ENCODE peak calls at places on chromosome 7, in six cellular contexts. R is neural progenitor cell; P is fibroblast of pulmonary artery; A is PC-3; U is CD8-positive, alpha-beta T cell; H is astrocyte of the cerebellum. F is an unnamed sample.
A peak's percentile ranks its signal among the peaks of the same experiment; 100 is the strongest.

GRCh38 chr7:106345421-106346166 is 60.8 kb upstream of the NAMPT start:
- DNase-seq in R (no peak), P (peak; percentile 75), A (peak; percentile 53), U (no peak), H (no peak), F (no peak)

GRCh38 chr7:83799333-83799732 is 150.4 kb upstream of the SEMA3E start:
- DNase-seq in R (no peak), P (no peak), A (no peak), U (no peak), H (no peak), F (no peak)

GRCh38 chr7:111893190-111893589 is 313.0 kb downstream of the DOCK4 start:
- DNase-seq in R (no peak), P (no peak), A (no peak), U (no peak), H (no peak), F (no peak)

GRCh38 chr7:45181991-45182855 is 24.6 kb downstream of the RAMP3 start:
- DNase-seq in R (no peak), P (no peak), A (no peak), U (no peak), H (no peak), F (no peak)

GRCh38 chr7:27345164-27345887 is 102.7 kb downstream of the EVX1 start:
- DNase-seq in R (no peak), P (no peak), A (peak; percentile 38), U (no peak), H (no peak), F (no peak)

GRCh38 chr7:1720325-1720724 is 50.2 kb downstream of the ELFN1 start:
- DNase-seq in R (no peak), P (no peak), A (no peak), U (no peak), H (no peak), F (no peak)

GRCh38 chr7:116249969-116250553 is 39.7 kb downstream of the TES start:
- DNase-seq in R (peak; percentile 46), P (peak; percentile 74), A (peak; percentile 65), U (no peak), H (no peak), F (no peak)

GRCh38 chr7:2873686-2874551 is 29.8 kb upstream of the GNA12 start:
- DNase-seq in R (peak; percentile 30), P (peak; percentile 95), A (peak; percentile 94), U (no peak), H (peak; percentile 92), F (peak; percentile 59)

GRCh38 chr7:39433550-39433949 is 132.7 kb upstream of the YAE1 start:
- DNase-seq in R (no peak), P (no peak), A (no peak), U (no peak), H (no peak), F (no peak)

GRCh38 chr7:81604075-81604807 is 165.6 kb downstream of the HGF start:
- DNase-seq in R (no peak), P (peak; percentile 100), A (peak; percentile 89), U (no peak), H (no peak), F (no peak)

GRCh38 chr7:137652721-137653120 is 194.1 kb downstream of the DGKI start:
- DNase-seq in R (no peak), P (peak; percentile 24), A (peak; percentile 52), U (no peak), H (no peak), F (no peak)

GRCh38 chr7:113774182-113774807 is 144.5 kb downstream of the PPP1R3A start:
- DNase-seq in R (peak; percentile 39), P (peak; percentile 66), A (peak; percentile 42), U (no peak), H (peak; percentile 48), F (peak; percentile 9)

GRCh38 chr7:16816820-16817219 is 12.0 kb upstream of the AGR2 start:
- DNase-seq in R (no peak), P (no peak), A (no peak), U (no peak), H (no peak), F (no peak)

DNA sequence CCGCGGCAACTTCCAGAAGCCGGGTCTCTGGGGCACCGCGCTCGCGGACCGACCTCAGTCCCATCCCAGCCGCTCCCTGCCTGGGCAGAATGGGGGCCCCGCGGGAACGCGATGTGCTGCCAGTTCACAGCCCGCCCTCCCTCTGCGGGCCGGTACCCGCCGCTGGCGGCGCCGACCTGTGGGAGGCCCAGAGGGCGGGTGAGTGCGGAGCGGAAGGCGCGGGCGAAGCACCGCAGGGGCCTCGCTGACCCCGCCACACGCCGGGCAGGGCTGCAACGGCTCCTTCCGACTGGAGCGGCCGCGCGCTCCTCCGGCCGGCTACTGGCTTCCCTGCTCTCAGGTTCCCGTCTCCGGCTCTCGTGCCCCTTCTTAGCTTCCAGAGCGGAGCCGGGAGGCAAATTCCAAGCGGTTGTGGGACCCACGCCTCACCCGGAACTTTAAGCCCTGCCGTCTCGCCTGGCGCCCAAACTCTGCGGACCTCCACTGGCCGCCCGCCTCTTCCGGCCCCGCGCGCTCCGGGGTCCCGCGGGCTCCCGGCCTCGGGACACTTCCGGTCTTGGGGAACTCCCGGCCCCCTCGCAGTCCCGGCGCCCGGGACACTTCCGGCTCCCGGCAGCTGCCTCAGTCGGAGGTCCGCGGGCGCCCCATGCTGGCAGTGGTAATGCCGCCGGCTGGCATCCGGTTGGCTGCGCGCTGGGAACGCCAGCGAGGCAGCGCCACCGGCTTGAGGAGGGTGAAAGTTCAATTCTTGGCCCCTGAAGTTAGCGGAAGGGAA is at the start of gene CYREN:
- DNase-seq in R (peak; percentile 93), P (peak; percentile 94), A (peak; percentile 94), U (peak; percentile 91), H (peak; percentile 46), F (peak; percentile 46)
- TF ChIP-seq CTCF in R (peak; percentile 54), P (peak; percentile 43), A (peak; percentile 66), U (peak; percentile 71), H (peak; percentile 36), F (peak; percentile 91)

DNA sequence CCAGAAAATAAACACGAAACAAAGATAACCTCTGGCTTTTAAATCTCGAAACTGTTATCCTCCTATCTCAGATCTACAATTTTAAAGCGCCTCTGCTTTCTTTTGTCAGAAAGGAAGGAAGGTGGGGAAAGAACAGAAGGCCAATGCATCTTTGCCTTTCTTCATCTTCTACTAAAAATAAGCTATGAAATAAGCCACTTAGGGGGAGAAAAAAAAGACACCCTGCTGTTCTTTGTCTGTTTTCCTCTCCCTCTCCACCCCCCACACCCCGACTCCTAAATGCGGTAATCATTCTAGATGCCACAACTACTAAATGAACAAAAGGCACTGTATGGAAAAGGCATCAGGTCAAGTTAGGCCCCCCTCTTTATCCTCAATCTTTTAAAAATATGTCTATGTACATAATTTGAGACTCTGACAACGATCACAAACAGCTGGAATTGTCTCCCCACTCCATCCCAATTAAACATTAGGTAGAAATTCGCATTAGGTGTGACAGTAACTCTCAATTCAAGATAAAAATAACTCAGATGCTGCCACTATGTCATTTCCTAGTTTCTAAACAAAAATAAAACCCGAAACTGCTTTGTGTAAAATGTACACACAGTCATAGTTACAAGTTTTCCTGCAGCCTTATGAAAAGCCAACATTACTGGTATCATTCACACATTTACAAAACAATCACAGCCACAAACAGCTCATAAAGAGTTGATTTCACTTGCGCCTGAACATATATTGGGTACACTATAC is 2.4 kb downstream of the UBE2H start:
- DNase-seq in R (peak; percentile 73), P (no peak), A (no peak), U (no peak), H (no peak), F (no peak)
- H3K4me3 ChIP-seq in R (peak overlapping the region; percentile 98), P (peak overlapping the region; percentile 91), A (peak overlapping the region; percentile 95), U (peak overlapping the region; percentile 83), H (peak overlapping the region; percentile 93), F (peak overlapping the region; percentile 91)

DNA sequence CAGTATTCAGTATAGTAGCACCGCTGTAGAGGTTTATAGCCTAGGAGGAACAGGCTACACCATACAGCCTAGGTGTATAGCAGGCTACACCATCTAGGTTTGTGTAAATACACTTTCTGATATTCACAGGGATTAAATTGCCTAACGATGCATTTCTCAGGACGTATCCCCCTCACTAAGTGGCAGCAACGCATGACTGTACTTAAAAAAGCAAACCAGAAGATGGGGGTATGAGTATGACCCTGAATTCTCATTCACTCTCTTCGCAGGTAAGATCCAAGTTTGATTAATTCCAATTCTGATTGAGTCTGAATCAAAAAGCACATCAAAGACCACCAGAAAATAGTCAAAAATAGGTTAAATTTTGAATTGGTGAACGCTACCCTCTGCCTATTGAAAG is 972 bp downstream of the ORC5 start:
- DNase-seq in R (no peak), P (no peak), A (no peak), U (no peak), H (no peak), F (no peak)
- TF ChIP-seq CTCF in R (no peak), P (no peak), A (no peak), U (no peak), H (no peak), F (no peak)

DNA sequence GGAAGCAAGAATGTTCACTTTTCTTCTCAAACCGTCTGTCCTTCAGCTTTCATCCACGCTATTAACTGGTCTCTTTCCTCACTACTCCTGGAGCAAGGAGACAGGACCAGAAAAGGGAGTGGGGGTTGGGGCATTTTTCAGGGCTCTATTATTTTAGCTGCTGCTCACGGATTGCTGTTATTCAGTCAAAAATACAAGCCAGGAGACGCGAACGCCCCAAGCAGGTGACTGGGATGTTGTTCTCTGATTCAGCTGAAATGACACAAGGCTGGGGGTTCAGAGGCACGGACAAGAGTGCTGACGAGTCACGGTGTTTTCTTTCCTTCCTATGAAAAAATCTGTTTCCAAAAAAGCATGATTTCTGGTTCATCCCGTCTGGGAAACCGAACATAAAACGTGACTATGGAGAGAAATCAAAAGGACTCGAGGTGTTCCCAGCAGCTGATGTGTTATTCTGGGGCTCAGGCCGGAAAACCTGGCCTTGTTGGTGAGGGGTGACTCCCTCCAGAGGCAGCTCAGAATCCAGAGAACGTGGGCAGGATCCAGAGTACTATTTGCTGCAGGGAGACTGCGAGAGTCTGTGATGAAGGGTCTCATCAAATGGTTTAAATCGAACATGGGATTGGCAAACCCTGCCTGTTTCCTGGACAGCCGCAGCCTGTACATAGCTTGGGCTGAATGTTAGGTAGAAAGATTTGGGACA is 3.5 kb upstream of the INHBA start:
- DNase-seq in R (no peak), P (no peak), A (peak; percentile 46), U (no peak), H (no peak), F (no peak)
- H3K4me3 ChIP-seq in R (peak overlapping the region; percentile 52), P (no peak overlapping the region), A (peak overlapping the region; percentile 68), U (no peak overlapping the region), H (peak overlapping the region; percentile 45), F (peak overlapping the region; percentile 69)

GRCh38 chr7:33883566-33883965 is 21.8 kb upstream of the BMPER start:
- DNase-seq in R (no peak), P (no peak), A (peak; percentile 7), U (no peak), H (no peak), F (no peak)

GRCh38 chr7:33885290-33886005 is 19.9 kb upstream of the BMPER start:
- DNase-seq in R (no peak), P (no peak), A (no peak), U (no peak), H (no peak), F (no peak)

GRCh38 chr7:33888206-33888605 is 17.1 kb upstream of the BMPER start:
- DNase-seq in R (no peak), P (no peak), A (peak; percentile 30), U (no peak), H (peak; percentile 92), F (no peak)

GRCh38 chr7:33887576-33887975 is 17.8 kb upstream of the BMPER start:
- DNase-seq in R (no peak), P (no peak), A (no peak), U (no peak), H (no peak), F (no peak)

DNA sequence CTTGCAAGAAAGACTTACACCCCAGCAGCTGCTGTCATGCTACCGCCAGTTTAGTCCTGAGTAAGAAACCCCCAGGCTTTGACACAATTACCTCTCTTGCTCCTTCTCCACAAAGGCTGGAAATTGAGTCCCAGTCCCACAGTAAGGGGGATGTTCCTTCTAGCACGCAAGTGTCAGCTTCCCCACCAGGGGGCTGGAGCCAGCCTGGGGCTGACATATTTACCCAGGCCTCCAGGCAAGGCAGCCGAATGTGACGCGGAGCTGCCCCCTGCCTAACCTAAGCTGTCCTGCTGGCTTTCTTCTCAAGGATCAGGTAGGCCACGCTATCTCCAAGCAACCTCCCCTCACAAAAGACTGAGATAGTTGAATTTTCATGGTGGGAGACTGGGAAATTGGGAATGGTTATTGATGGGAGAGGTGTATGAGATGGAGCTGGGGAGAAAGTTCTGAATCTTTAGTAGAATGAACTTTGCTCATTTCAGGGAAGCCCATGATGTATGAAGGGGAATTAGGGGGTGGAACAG is 19.2 kb upstream of the BMPER start:
- DNase-seq in R (peak; percentile 72), P (no peak), A (peak; percentile 34), U (no peak), H (no peak), F (no peak)
- TF ChIP-seq CTCF in R (peak; percentile 58), P (peak; percentile 16), A (peak; percentile 57), U (no peak), H (peak; percentile 54), F (peak; percentile 65)